ENCODE peak calls at places on chromosome X, in four cellular contexts. Y is lower lobe of right lung, R is Panc1, G is nephron progenitor cell. P is an unnamed sample.

GRCh38 chrX:153639177-153640044 is 7.6 kb upstream of the DUSP9 start:
- DNase-seq in R (no peak), Y (no peak), G (no peak), P (no peak)

GRCh38 chrX:153624196-153625091 is 22.6 kb upstream of the DUSP9 start:
- DNase-seq in R (no peak), Y (peak), G (no peak), P (no peak)

GRCh38 chrX:136780738-136781137 is at the start of gene ARHGEF6:
- DNase-seq in Y (no peak), R (no peak), G (no peak), P (no peak)

GRCh38 chrX:65035451-65035779 is 59.2 kb upstream of the ZC4H2 start:
- DNase-seq in Y (no peak), G (peak), R (no peak), P (no peak)

GRCh38 chrX:31329298-31329697 is 257.5 kb upstream of the FTHL17 start:
- DNase-seq in G (no peak), Y (no peak), R (no peak), P (no peak)

GRCh38 chrX:129741880-129742758 is 3.3 kb downstream of the XPNPEP2 start:
- DNase-seq in Y (no peak), G (peak), R (no peak), P (no peak)

GRCh38 chrX:43166874-43167273 is 388.9 kb upstream of the PPP1R2C start:
- DNase-seq in Y (no peak), G (no peak), R (no peak), P (no peak)

GRCh38 chrX:57453901-57454300 is 137.9 kb upstream of the ZXDB start:
- DNase-seq in G (no peak), Y (no peak), R (peak), P (no peak)

GRCh38 chrX:10897768-10898167 is 213.4 kb upstream of the HCCS start:
- DNase-seq in Y (no peak), G (no peak), R (no peak), P (no peak)

GRCh38 chrX:71671043-71671829 is 3.9 kb downstream of the LOC101059915 start:
- DNase-seq in G (no peak), Y (no peak), R (no peak), P (no peak)

GRCh38 chrX:103254171-103254824 is 657 bp downstream of the TCEAL8 start:
- DNase-seq in R (no peak), Y (peak), G (peak), P (no peak)

GRCh38 chrX:40474205-40474626 is 106.6 kb upstream of the ATP6AP2 start:
- DNase-seq in Y (peak), G (peak), R (no peak), P (peak)

GRCh38 chrX:73214366-73215094 is at the start of gene NAP1L2:
- DNase-seq in Y (peak), R (no peak), G (peak), P (no peak)

GRCh38 chrX:134868766-134869495 is 121.9 kb upstream of the SMIM10 start:
- DNase-seq in R (peak), G (no peak), Y (no peak), P (no peak)

GRCh38 chrX:44474410-44474809 is 68.2 kb downstream of the FUNDC1 start:
- DNase-seq in G (no peak), R (no peak), Y (no peak), P (no peak)

GRCh38 chrX:135713795-135714194 is 356 bp downstream of the CT45A1 start:
- DNase-seq in Y (no peak), G (no peak), R (no peak), P (no peak)

DNA sequence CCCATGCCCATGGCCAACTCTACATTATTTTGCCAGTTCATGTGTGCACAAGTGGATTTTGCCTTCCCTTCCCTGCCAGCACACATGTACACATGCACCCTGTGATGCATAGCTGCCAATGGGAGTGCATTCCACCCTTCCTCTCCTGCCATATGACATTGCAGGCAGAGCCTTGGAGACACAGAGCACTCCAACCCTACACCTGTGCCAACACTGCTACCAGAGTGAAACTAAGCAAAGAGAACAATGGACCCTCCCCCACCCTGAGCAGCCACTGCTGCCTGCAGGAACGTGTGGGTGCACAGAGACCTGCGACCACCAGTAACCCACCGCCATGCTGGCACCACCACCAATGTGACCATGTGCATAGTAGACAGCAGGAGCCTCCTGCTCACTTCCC is 78.4 kb downstream of the ITM2A start:
- DNase-seq in G (no peak), Y (no peak), R (no peak), P (no peak)
- TF ChIP-seq CTCF in G (no peak), Y (no peak), R (no peak), P (no peak)

GRCh38 chrX:2614911-2615310 is 76.2 kb upstream of the CD99 start:
- DNase-seq in Y (no peak), R (no peak), G (no peak), P (no peak)
- TF ChIP-seq CTCF in Y (peak), R (peak), G (peak), P (no peak)

GRCh38 chrX:458631-459061 is 71.9 kb upstream of the PPP2R3B start:
- DNase-seq in G (no peak), Y (no peak), R (no peak), P (no peak)

GRCh38 chrX:455199-455598 is 68.5 kb upstream of the PPP2R3B start:
- DNase-seq in G (no peak), Y (no peak), R (no peak), P (no peak)

GRCh38 chrX:456925-457768 is 70.4 kb upstream of the PPP2R3B start:
- DNase-seq in G (no peak), R (no peak), Y (no peak), P (no peak)

GRCh38 chrX:456146-456545 is 69.4 kb upstream of the PPP2R3B start:
- DNase-seq in R (no peak), Y (no peak), G (no peak), P (no peak)

DNA sequence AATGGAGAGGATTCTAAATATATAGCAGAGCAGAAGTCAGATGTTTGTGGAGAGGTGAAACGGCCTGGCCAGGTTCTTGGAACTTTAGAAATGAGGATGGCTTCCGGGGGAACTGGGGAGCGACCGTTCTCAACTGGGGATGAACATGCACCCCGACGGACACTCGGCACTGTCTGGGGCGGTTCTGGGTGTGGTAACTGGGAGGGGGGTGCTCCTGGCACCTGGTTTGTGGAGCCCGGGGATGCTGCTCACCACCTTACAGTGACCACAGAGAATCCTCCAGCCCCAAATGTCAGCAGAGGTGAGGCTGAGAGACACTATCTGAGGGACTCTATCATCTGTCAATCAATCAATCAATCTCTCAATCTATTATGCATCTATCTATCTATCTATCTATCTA is 69.0 kb upstream of the PPP2R3B start:
- DNase-seq in R (no peak), Y (peak), G (no peak), P (no peak)
- TF ChIP-seq CTCF in R (no peak), Y (no peak), G (no peak), P (no peak)

GRCh38 chrX:54447461-54447860 is 7.3 kb downstream of the TSR2 start:
- DNase-seq in G (no peak), Y (no peak), R (no peak), P (no peak)
- TF ChIP-seq CTCF in G (no peak), Y (no peak), R (peak), P (no peak)

GRCh38 chrX:99397879-99398278 is 1012.2 kb downstream of the PCDH19 start:
- DNase-seq in R (no peak), Y (no peak), G (no peak), P (no peak)

GRCh38 chrX:99398578-99398977 is 1011.5 kb downstream of the PCDH19 start:
- DNase-seq in R (no peak), Y (no peak), G (no peak), P (no peak)

DNA sequence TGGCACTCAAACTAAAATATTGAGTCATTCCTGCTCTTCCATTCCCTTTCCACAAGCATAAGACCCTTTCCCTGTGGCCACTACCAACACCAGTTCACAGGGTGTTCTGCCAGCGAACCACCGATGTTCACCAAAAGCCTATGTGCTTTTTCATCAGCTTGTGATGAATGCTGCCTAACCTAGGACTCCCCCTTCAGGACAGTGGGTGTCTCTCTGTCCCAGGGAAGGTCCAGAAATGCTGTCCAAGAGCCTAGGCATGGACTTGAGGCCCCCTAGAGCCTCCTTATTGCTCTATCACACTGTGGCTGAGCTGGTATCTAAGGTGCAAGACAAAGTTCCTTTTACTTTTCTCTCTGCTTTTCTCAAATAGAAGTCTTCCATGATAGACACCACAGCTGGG is 1015.6 kb downstream of the PCDH19 start:
- DNase-seq in R (no peak), Y (no peak), G (no peak), P (no peak)
- TF ChIP-seq CTCF in R (no peak), Y (no peak), G (no peak), P (no peak)

GRCh38 chrX:21708116-21708515 is 49.8 kb downstream of the SMPX start:
- DNase-seq in Y (no peak), R (no peak), G (no peak), P (no peak)
- TF ChIP-seq CTCF in Y (no peak), R (no peak), G (no peak), P (peak)

GRCh38 chrX:4239650-4240540 is 526.4 kb upstream of the PRKX start:
- DNase-seq in G (no peak), Y (no peak), R (no peak), P (no peak)
- TF ChIP-seq CTCF in G (no peak), Y (no peak), R (no peak), P (no peak)

GRCh38 chrX:95318882-95319281 is 1365.8 kb upstream of the DIAPH2 start:
- DNase-seq in R (no peak), Y (no peak), G (peak), P (no peak)
- TF ChIP-seq CTCF in R (peak), Y (no peak), G (peak), P (peak)

GRCh38 chrX:82945332-82945731 is 562.8 kb upstream of the POU3F4 start:
- DNase-seq in G (no peak), R (no peak), Y (no peak), P (no peak)
- TF ChIP-seq CTCF in G (no peak), R (no peak), Y (no peak), P (no peak)

DNA sequence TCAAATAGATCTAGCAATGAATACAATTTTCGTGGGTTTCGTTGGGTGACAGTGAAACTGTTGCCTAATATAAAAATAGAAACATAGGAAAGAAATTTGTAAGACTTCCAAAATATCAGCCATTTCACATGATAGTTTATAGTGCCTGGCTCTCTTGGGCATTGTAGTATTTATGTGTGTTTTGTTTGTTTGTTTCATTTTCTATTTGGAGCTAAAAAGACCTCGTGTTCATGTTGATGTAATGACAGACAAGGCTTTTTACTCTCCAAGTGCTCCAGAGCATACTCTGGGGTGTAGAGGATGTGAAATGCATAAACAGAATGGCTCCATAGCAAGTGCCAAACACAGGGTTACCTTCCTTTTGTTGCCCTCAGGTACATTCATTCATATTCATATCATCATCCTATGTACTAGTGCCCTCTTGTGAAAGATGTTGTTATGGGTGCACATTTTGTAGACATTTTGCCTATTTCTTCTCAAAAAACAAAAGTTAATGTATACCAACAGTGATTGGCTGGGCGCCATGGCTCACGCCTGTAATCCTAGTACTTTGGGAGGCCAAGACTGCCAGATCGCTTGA is 100.7 kb upstream of the AMOT start:
- DNase-seq in R (peak), G (no peak), Y (no peak), P (no peak)
- TF ChIP-seq CTCF in R (peak), G (no peak), Y (no peak), P (no peak)

P was measured in D721Med.